ENCODE peak calls at places on chromosomes 2 and 18, in eight cellular contexts. Y is SK-N-SH, U is HepG2, N is fibroblast of lung, O is astrocyte, T is IMR-90, Z is hepatocyte, P is neural progenitor cell. L is an unnamed sample.

GRCh38 chr2:96213379-96213778 is 4.8 kb upstream of the STARD7 start:
- DNase-seq in Y (no peak), U (no peak), N (no peak), O (no peak), T (no peak), Z (no peak), P (no peak), L (no peak)

GRCh38 chr2:98822301-98823164 is 91.6 kb upstream of the MGAT4A start:
- DNase-seq in Y (peak), U (no peak), N (no peak), O (no peak), T (no peak), Z (peak), P (peak), L (peak)

GRCh38 chr2:66445076-66445724 is 10.3 kb downstream of the MEIS1 start:
- DNase-seq in Y (no peak), U (no peak), N (peak), O (peak), T (no peak), Z (peak), P (peak), L (peak)

GRCh38 chr2:109324859-109325258 is 195.9 kb downstream of the SH3RF3 start:
- DNase-seq in Y (no peak), U (no peak), N (peak), O (peak), T (peak), Z (no peak), P (no peak), L (peak)

GRCh38 chr2:210553371-210553770 is 3.0 kb upstream of the CPS1 start:
- DNase-seq in Y (no peak), U (peak), N (peak), O (peak), T (no peak), Z (peak), P (no peak), L (no peak)

GRCh38 chr2:190812506-190813294 is 67.9 kb upstream of the GLS start:
- DNase-seq in Y (no peak), U (peak), N (no peak), O (peak), T (peak), Z (no peak), P (no peak), L (peak)

GRCh38 chr2:119753041-119753929 is 6.4 kb upstream of the PTPN4 start:
- DNase-seq in Y (peak), U (peak), N (peak), O (no peak), T (peak), Z (peak), P (peak), L (peak)

GRCh38 chr2:155372969-155373368 is 674.5 kb downstream of the KCNJ3 start:
- DNase-seq in Y (no peak), U (no peak), N (peak), O (peak), T (no peak), Z (peak), P (no peak), L (peak)

GRCh38 chr2:215105607-215106354 is 32.6 kb downstream of the ABCA12 start:
- DNase-seq in Y (no peak), U (no peak), N (peak), O (peak), T (peak), Z (no peak), P (no peak), L (peak)

GRCh38 chr2:54503192-54503591 is 47.1 kb downstream of the SPTBN1 start:
- DNase-seq in Y (peak), U (peak), N (peak), O (no peak), T (peak), Z (peak), P (peak), L (peak)

GRCh38 chr18:44946529-44947113 is 265.9 kb downstream of the SETBP1 start:
- DNase-seq in Y (no peak), U (no peak), N (no peak), O (no peak), T (no peak), Z (no peak), P (peak), L (no peak)

GRCh38 chr2:62586981-62587380 is 81.0 kb upstream of the TMEM17 start:
- DNase-seq in Y (no peak), U (no peak), N (peak), O (peak), T (peak), Z (no peak), P (no peak), L (peak)

GRCh38 chr2:202375006-202375610 is 1.0 kb upstream of the BMPR2 start:
- DNase-seq in Y (peak), U (peak), N (peak), O (peak), T (peak), Z (peak), P (peak), L (peak)

GRCh38 chr2:67572721-67573485 is 175.8 kb downstream of the ETAA1 start:
- DNase-seq in Y (no peak), U (no peak), N (peak), O (peak), T (peak), Z (no peak), P (no peak), L (peak)

GRCh38 chr2:196376984-196377877 is 205.9 kb upstream of the STK17B start:
- DNase-seq in Y (no peak), U (no peak), N (no peak), O (peak), T (peak), Z (no peak), P (no peak), L (peak)

GRCh38 chr18:79595876-79596374 is 83.7 kb upstream of the CTDP1 start:
- DNase-seq in Y (no peak), U (no peak), N (no peak), O (no peak), T (no peak), Z (no peak), P (no peak), L (no peak)

GRCh38 chr18:12656671-12657047 is 1.2 kb downstream of the SPIRE1 start:
- DNase-seq in Y (peak), U (no peak), N (peak), O (peak), T (peak), Z (no peak), P (no peak), L (peak)

GRCh38 chr18:29644276-29644675 is 1398.3 kb downstream of the DSC3 start:
- DNase-seq in Y (no peak), U (no peak), N (no peak), O (peak), T (peak), Z (no peak), P (no peak), L (peak)

GRCh38 chr18:25464211-25464610 is 112.2 kb upstream of the ZNF521 start:
- DNase-seq in Y (no peak), U (no peak), N (peak), O (peak), T (peak), Z (no peak), P (no peak), L (peak)

GRCh38 chr18:2994603-2995432 is 18.1 kb downstream of the LPIN2 start:
- DNase-seq in Y (no peak), U (no peak), N (no peak), O (no peak), T (no peak), Z (no peak), P (no peak), L (no peak)

GRCh38 chr2:3105814-3106569 is 271.6 kb downstream of the EIPR1 start:
- DNase-seq in Y (no peak), U (no peak), N (no peak), O (no peak), T (no peak), Z (no peak), P (peak), L (no peak)

GRCh38 chr2:215548714-215549113 is 112.8 kb upstream of the FN1 start:
- DNase-seq in Y (no peak), U (no peak), N (peak), O (peak), T (peak), Z (peak), P (no peak), L (peak)

GRCh38 chr2:36456227-36456788 is 100.7 kb downstream of the CRIM1 start:
- DNase-seq in Y (peak), U (no peak), N (peak), O (peak), T (peak), Z (peak), P (peak), L (peak)

GRCh38 chr2:41707790-41708451 is 339.9 kb upstream of the PKDCC start:
- DNase-seq in Y (no peak), U (no peak), N (no peak), O (no peak), T (no peak), Z (no peak), P (no peak), L (no peak)

GRCh38 chr2:218271865-218272530 is 1.7 kb downstream of the PNKD start:
- DNase-seq in Y (no peak), U (no peak), N (no peak), O (no peak), T (no peak), Z (no peak), P (no peak), L (peak)

GRCh38 chr2:218271487-218271797 is 1.1 kb downstream of the PNKD start:
- DNase-seq in Y (no peak), U (no peak), N (no peak), O (no peak), T (no peak), Z (peak), P (no peak), L (peak)

GRCh38 chr2:218272531-218273212 is 2.4 kb downstream of the PNKD start:
- DNase-seq in Y (peak), U (peak), N (peak), O (peak), T (peak), Z (peak), P (peak), L (peak)

GRCh38 chr2:218270721-218271486 is 585 bp downstream of the PNKD start:
- DNase-seq in Y (no peak), U (no peak), N (no peak), O (no peak), T (no peak), Z (peak), P (no peak), L (peak)

GRCh38 chr2:218269900-218270720 is at the start of the genes AAMP and PNKD:
- DNase-seq in Y (peak), U (peak), N (peak), O (peak), T (peak), Z (peak), P (peak), L (peak)
- H2AFZ ChIP-seq in Y (peak), U (peak), N (peak), O (peak), T (peak), Z (no peak), P (peak), L (peak)

GRCh38 chr2:170701011-170701410 is 14.1 kb upstream of the SP5 start:
- DNase-seq in Y (no peak), U (no peak), N (no peak), O (no peak), T (no peak), Z (no peak), P (no peak), L (no peak)
- H2AFZ ChIP-seq in Y (no peak), U (no peak), N (no peak), O (no peak), T (no peak), Z (no peak), P (no peak), L (no peak)

GRCh38 chr2:224890407-224890806 is 151.9 kb downstream of the DOCK10 start:
- DNase-seq in Y (no peak), U (no peak), N (no peak), O (no peak), T (peak), Z (no peak), P (no peak), L (no peak)
- H2AFZ ChIP-seq in Y (no peak), U (no peak), N (no peak), O (no peak), T (no peak), Z (no peak), P (no peak), L (no peak)

GRCh38 chr2:71048096-71048495 is 20.4 kb upstream of the NAGK start:
- DNase-seq in Y (no peak), U (no peak), N (no peak), O (no peak), T (no peak), Z (no peak), P (no peak), L (no peak)
- H2AFZ ChIP-seq in Y (no peak), U (no peak), N (no peak), O (no peak), T (no peak), Z (no peak), P (no peak), L (no peak)

GRCh38 chr18:10715791-10716190 is 190.0 kb downstream of the NAPG start:
- DNase-seq in Y (no peak), U (no peak), N (peak), O (peak), T (peak), Z (peak), P (no peak), L (peak)
- H2AFZ ChIP-seq in Y (no peak), U (no peak), N (no peak), O (peak), T (peak), Z (no peak), P (no peak), L (peak)

L was measured in GM23248.